ENCODE peak calls at places on chromosomes 5 and 9, in nine cellular contexts. L is right cardiac atrium; Z is RPMI8226; P is dermis microvascular lymphatic vessel endothelial cell; J is T-helper 2 cell; H is stimulated activated naive CD8-positive, alpha-beta T cell treated with anti-CD3 and anti-CD28 coated beads, Interleukin-15, Interleukin-2, amounts not matched to agents 100 U/mL and 50 U/mL, for 24 hours; A is stimulated activated CD8-positive, alpha-beta memory T cell treated with anti-CD3 and anti-CD28 coated beads, Interleukin-2, amount 100 ng/mL, for 1 hour; V is smooth muscle cell of the brain vasculature; N is activated T-cell treated with anti-CD3 and anti-CD28 coated beads, Interleukin-2, amount 50 U/mL, for 72 hours. E is an unnamed sample.

GRCh38 chr5:132058646-132059042 is 1.8 kb upstream of the IL3 start:
- DNase-seq in L (no peak), Z (no peak), P (no peak), J (no peak), H (no peak), A (no peak), V (no peak), N (no peak), E (no peak)

GRCh38 chr9:69324549-69325401 is at the start of gene ENTREP1:
- DNase-seq in L (peak), Z (peak), P (peak), J (peak), H (peak), A (no peak), V (no peak), N (peak), E (peak)

GRCh38 chr5:68884144-68884754 is 209.6 kb upstream of the SLC30A5 start:
- DNase-seq in L (no peak), Z (no peak), P (no peak), J (peak), H (no peak), A (no peak), V (no peak), N (no peak), E (no peak)

GRCh38 chr5:173835662-173836061 is 52.5 kb upstream of the CPEB4 start:
- DNase-seq in L (no peak), Z (no peak), P (no peak), J (no peak), H (no peak), A (no peak), V (no peak), N (no peak), E (no peak)

GRCh38 chr5:51386916-51387853 is 3.9 kb downstream of the ISL1 start:
- DNase-seq in L (peak), Z (no peak), P (no peak), J (no peak), H (no peak), A (no peak), V (no peak), N (no peak), E (peak)

GRCh38 chr9:100813871-100814270 is 214.7 kb upstream of the PLPPR1 start:
- DNase-seq in L (no peak), Z (no peak), P (no peak), J (no peak), H (no peak), A (no peak), V (no peak), N (no peak), E (no peak)

GRCh38 chr9:134730011-134730760 is 88.6 kb downstream of the COL5A1 start:
- DNase-seq in L (peak), Z (no peak), P (no peak), J (no peak), H (no peak), A (no peak), V (no peak), N (no peak), E (no peak)

GRCh38 chr5:72305194-72306142 is 14.6 kb downstream of the MRPS27 start:
- DNase-seq in L (no peak), Z (no peak), P (no peak), J (no peak), H (no peak), A (no peak), V (no peak), N (no peak), E (no peak)

GRCh38 chr9:137506702-137507171 is 43.5 kb downstream of the PNPLA7 start:
- DNase-seq in L (no peak), Z (no peak), P (no peak), J (no peak), H (no peak), A (no peak), V (no peak), N (no peak), E (no peak)

GRCh38 chr5:125117556-125117955 is 371.1 kb upstream of the ZNF608 start:
- DNase-seq in L (no peak), Z (no peak), P (no peak), J (no peak), H (no peak), A (no peak), V (no peak), N (no peak), E (no peak)